ENCODE peak calls at places on chromosome 6, in eight cellular contexts. One of them, this sample, is unnamed.

GRCh38 chr6:41523957-41524633 is 22.1 kb upstream of the FOXP4 start:
- DNase-seq in transverse colon: no peak
- DNase-seq in endodermal cell: no peak
- DNase-seq in A549: no peak
- DNase-seq in cardiac muscle cell: no peak
- DNase-seq in heart left ventricle: no peak
- DNase-seq in neural progenitor cell: no peak
- DNase-seq in HepG2: no peak
- DNase-seq in this sample: no peak

GRCh38 chr6:25556516-25556915 is 95.5 kb upstream of the SCGN start:
- DNase-seq in neural progenitor cell: peak
- DNase-seq in endodermal cell: peak
- DNase-seq in HepG2: peak
- DNase-seq in cardiac muscle cell: peak
- DNase-seq in transverse colon: peak
- DNase-seq in heart left ventricle: peak
- DNase-seq in A549: peak
- DNase-seq in this sample: peak

GRCh38 chr6:8983202-8983688 is 547.9 kb upstream of the SLC35B3 start:
- DNase-seq in A549: peak
- DNase-seq in heart left ventricle: peak
- DNase-seq in HepG2: peak
- DNase-seq in neural progenitor cell: peak
- DNase-seq in endodermal cell: peak
- DNase-seq in transverse colon: peak
- DNase-seq in cardiac muscle cell: peak
- DNase-seq in this sample: peak

GRCh38 chr6:118284736-118285360 is 263.2 kb upstream of the PLN start:
- DNase-seq in transverse colon: no peak
- DNase-seq in endodermal cell: no peak
- DNase-seq in A549: no peak
- DNase-seq in heart left ventricle: no peak
- DNase-seq in cardiac muscle cell: peak
- DNase-seq in neural progenitor cell: no peak
- DNase-seq in HepG2: no peak
- DNase-seq in this sample: no peak

GRCh38 chr6:149988550-149989336 is 25.0 kb downstream of the ULBP1 start:
- DNase-seq in HepG2: no peak
- DNase-seq in neural progenitor cell: no peak
- DNase-seq in A549: no peak
- DNase-seq in endodermal cell: peak
- DNase-seq in cardiac muscle cell: no peak
- DNase-seq in transverse colon: no peak
- DNase-seq in heart left ventricle: no peak
- DNase-seq in this sample: no peak

GRCh38 chr6:81308577-81309279 is 443.8 kb downstream of the TENT5A start:
- DNase-seq in endodermal cell: no peak
- DNase-seq in transverse colon: no peak
- DNase-seq in neural progenitor cell: no peak
- DNase-seq in heart left ventricle: no peak
- DNase-seq in HepG2: no peak
- DNase-seq in A549: no peak
- DNase-seq in cardiac muscle cell: no peak
- DNase-seq in this sample: no peak

GRCh38 chr6:91087864-91088263 is 501.0 kb upstream of the MAP3K7 start:
- DNase-seq in transverse colon: no peak
- DNase-seq in A549: no peak
- DNase-seq in HepG2: no peak
- DNase-seq in endodermal cell: peak
- DNase-seq in cardiac muscle cell: no peak
- DNase-seq in neural progenitor cell: peak
- DNase-seq in heart left ventricle: no peak
- DNase-seq in this sample: no peak

GRCh38 chr6:71107935-71108420 is 151.1 kb upstream of the B3GAT2 start:
- DNase-seq in transverse colon: no peak
- DNase-seq in cardiac muscle cell: peak
- DNase-seq in HepG2: no peak
- DNase-seq in neural progenitor cell: no peak
- DNase-seq in endodermal cell: no peak
- DNase-seq in heart left ventricle: peak
- DNase-seq in A549: no peak
- DNase-seq in this sample: no peak

GRCh38 chr6:157761926-157762325 is 61.1 kb upstream of the SNX9 start:
- DNase-seq in cardiac muscle cell: no peak
- DNase-seq in HepG2: no peak
- DNase-seq in A549: no peak
- DNase-seq in transverse colon: no peak
- DNase-seq in heart left ventricle: no peak
- DNase-seq in endodermal cell: no peak
- DNase-seq in neural progenitor cell: no peak
- DNase-seq in this sample: no peak

GRCh38 chr6:56713285-56713684 is 70.6 kb upstream of the DST start:
- DNase-seq in heart left ventricle: no peak
- DNase-seq in cardiac muscle cell: peak
- DNase-seq in HepG2: peak
- DNase-seq in A549: peak
- DNase-seq in neural progenitor cell: no peak
- DNase-seq in transverse colon: peak
- DNase-seq in endodermal cell: peak
- DNase-seq in this sample: no peak
- H3K27ac ChIP-seq in heart left ventricle: peak
- H3K27ac ChIP-seq in cardiac muscle cell: no peak
- H3K27ac ChIP-seq in HepG2: no peak
- H3K27ac ChIP-seq in A549: peak
- H3K27ac ChIP-seq in neural progenitor cell: no peak
- H3K27ac ChIP-seq in transverse colon: peak
- H3K27ac ChIP-seq in endodermal cell: no peak
- H3K27ac ChIP-seq in this sample: no peak

GRCh38 chr6:148455225-148455624 is 112.6 kb downstream of the SASH1 start:
- DNase-seq in endodermal cell: peak
- DNase-seq in A549: no peak
- DNase-seq in HepG2: no peak
- DNase-seq in cardiac muscle cell: peak
- DNase-seq in heart left ventricle: no peak
- DNase-seq in transverse colon: no peak
- DNase-seq in neural progenitor cell: no peak
- DNase-seq in this sample: no peak

GRCh38 chr6:148451690-148452089 is 109.1 kb downstream of the SASH1 start:
- DNase-seq in A549: no peak
- DNase-seq in endodermal cell: peak
- DNase-seq in cardiac muscle cell: no peak
- DNase-seq in HepG2: no peak
- DNase-seq in neural progenitor cell: no peak
- DNase-seq in heart left ventricle: no peak
- DNase-seq in transverse colon: peak
- DNase-seq in this sample: peak

GRCh38 chr6:148452921-148453320 is 110.3 kb downstream of the SASH1 start:
- DNase-seq in endodermal cell: peak
- DNase-seq in neural progenitor cell: no peak
- DNase-seq in transverse colon: no peak
- DNase-seq in cardiac muscle cell: no peak
- DNase-seq in heart left ventricle: no peak
- DNase-seq in HepG2: no peak
- DNase-seq in A549: no peak
- DNase-seq in this sample: no peak

GRCh38 chr6:148455674-148456559 is 113.3 kb downstream of the SASH1 start:
- DNase-seq in A549: no peak
- DNase-seq in endodermal cell: peak
- DNase-seq in heart left ventricle: no peak
- DNase-seq in neural progenitor cell: peak
- DNase-seq in transverse colon: no peak
- DNase-seq in cardiac muscle cell: no peak
- DNase-seq in HepG2: no peak
- DNase-seq in this sample: no peak

DNA sequence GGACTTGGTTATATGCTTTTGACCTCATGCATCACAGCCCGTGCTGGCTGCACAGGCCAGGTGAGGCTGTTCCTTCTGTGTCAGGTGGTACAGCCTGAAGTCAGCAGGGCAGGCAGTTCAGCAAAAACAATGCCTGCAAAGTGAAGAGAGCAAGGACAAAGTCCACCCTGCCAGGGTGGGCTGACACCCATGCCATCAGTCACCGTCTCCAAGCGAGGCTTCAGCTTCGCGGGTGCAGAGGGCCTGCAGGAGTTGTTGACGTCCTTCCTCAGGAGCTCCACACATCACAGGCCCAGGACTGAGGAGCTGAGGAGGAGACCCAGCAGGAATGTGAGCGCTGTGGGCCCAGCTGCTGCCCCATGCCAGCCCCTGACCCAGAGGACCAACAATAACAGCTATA is 111.3 kb downstream of the SASH1 start:
- DNase-seq in transverse colon: no peak
- DNase-seq in cardiac muscle cell: no peak
- DNase-seq in HepG2: peak
- DNase-seq in neural progenitor cell: no peak
- DNase-seq in endodermal cell: peak
- DNase-seq in heart left ventricle: no peak
- DNase-seq in A549: no peak
- DNase-seq in this sample: no peak
- H3K27ac ChIP-seq in transverse colon: no peak
- H3K27ac ChIP-seq in cardiac muscle cell: no peak
- H3K27ac ChIP-seq in HepG2: no peak
- H3K27ac ChIP-seq in neural progenitor cell: no peak
- H3K27ac ChIP-seq in endodermal cell: no peak
- H3K27ac ChIP-seq in heart left ventricle: peak
- H3K27ac ChIP-seq in A549: no peak
- H3K27ac ChIP-seq in this sample: no peak

DNA sequence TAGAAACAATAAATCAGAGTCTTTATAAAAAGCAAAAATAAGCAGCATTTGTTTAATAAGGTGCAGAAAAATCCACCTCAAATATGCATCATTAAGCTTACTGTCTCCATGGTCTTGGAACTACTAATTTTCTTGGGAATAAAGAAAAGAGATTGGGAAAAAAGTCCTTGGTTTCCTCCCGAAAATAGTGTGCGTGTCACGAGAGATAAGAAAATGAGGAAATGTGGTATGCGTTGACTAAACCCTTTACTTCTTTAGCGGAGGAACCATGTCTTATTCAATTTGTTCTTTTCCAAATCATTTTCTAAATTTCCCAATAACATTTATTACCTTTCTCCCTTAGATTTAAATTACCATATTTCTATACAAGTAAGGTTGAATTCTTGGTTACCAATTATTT is 54.1 kb upstream of the HBS1L start:
- DNase-seq in heart left ventricle: no peak
- DNase-seq in endodermal cell: no peak
- DNase-seq in transverse colon: no peak
- DNase-seq in cardiac muscle cell: no peak
- DNase-seq in neural progenitor cell: no peak
- DNase-seq in A549: no peak
- DNase-seq in HepG2: no peak
- DNase-seq in this sample: no peak
- H3K27ac ChIP-seq in heart left ventricle: no peak
- H3K27ac ChIP-seq in endodermal cell: no peak
- H3K27ac ChIP-seq in transverse colon: no peak
- H3K27ac ChIP-seq in cardiac muscle cell: no peak
- H3K27ac ChIP-seq in neural progenitor cell: no peak
- H3K27ac ChIP-seq in A549: no peak
- H3K27ac ChIP-seq in HepG2: no peak
- H3K27ac ChIP-seq in this sample: no peak

GRCh38 chr6:6331393-6331792 is 10.9 kb upstream of the F13A1 start:
- DNase-seq in endodermal cell: no peak
- DNase-seq in transverse colon: no peak
- DNase-seq in A549: no peak
- DNase-seq in heart left ventricle: no peak
- DNase-seq in neural progenitor cell: no peak
- DNase-seq in cardiac muscle cell: no peak
- DNase-seq in HepG2: no peak
- DNase-seq in this sample: no peak
- H3K27ac ChIP-seq in endodermal cell: no peak
- H3K27ac ChIP-seq in transverse colon: peak
- H3K27ac ChIP-seq in A549: no peak
- H3K27ac ChIP-seq in heart left ventricle: no peak
- H3K27ac ChIP-seq in neural progenitor cell: no peak
- H3K27ac ChIP-seq in cardiac muscle cell: peak
- H3K27ac ChIP-seq in HepG2: no peak
- H3K27ac ChIP-seq in this sample: no peak

GRCh38 chr6:111583221-111583620 is 22.5 kb downstream of the TRAF3IP2 start:
- DNase-seq in neural progenitor cell: no peak
- DNase-seq in transverse colon: no peak
- DNase-seq in cardiac muscle cell: no peak
- DNase-seq in heart left ventricle: no peak
- DNase-seq in endodermal cell: no peak
- DNase-seq in A549: no peak
- DNase-seq in HepG2: no peak
- DNase-seq in this sample: no peak
- H3K27ac ChIP-seq in neural progenitor cell: no peak
- H3K27ac ChIP-seq in transverse colon: no peak
- H3K27ac ChIP-seq in cardiac muscle cell: no peak
- H3K27ac ChIP-seq in heart left ventricle: no peak
- H3K27ac ChIP-seq in endodermal cell: no peak
- H3K27ac ChIP-seq in A549: no peak
- H3K27ac ChIP-seq in HepG2: no peak
- H3K27ac ChIP-seq in this sample: no peak